ENCODE peak calls at places on chromosome 7, in five cellular contexts. One of them, this sample, is unnamed.

GRCh38 chr7:148698397-148699023 is at the start of gene CUL1:
- DNase-seq in endothelial cell: peak; percentile 70
- DNase-seq in psoas muscle: peak; percentile 90
- DNase-seq in GM12865: peak; percentile 91
- DNase-seq in GM20000: peak; percentile 90
- DNase-seq in this sample: peak; percentile 91

GRCh38 chr7:143435266-143435665 is 8.0 kb upstream of the TAS2R60 start:
- DNase-seq in endothelial cell: no peak
- DNase-seq in psoas muscle: no peak
- DNase-seq in GM12865: no peak
- DNase-seq in GM20000: no peak
- DNase-seq in this sample: no peak

GRCh38 chr7:33590902-33591301 is 314.4 kb upstream of the BMPER start:
- DNase-seq in endothelial cell: no peak
- DNase-seq in psoas muscle: no peak
- DNase-seq in GM12865: no peak
- DNase-seq in GM20000: no peak
- DNase-seq in this sample: no peak

GRCh38 chr7:135716677-135717238 is 11.2 kb downstream of the SLC13A4 start:
- DNase-seq in endothelial cell: no peak
- DNase-seq in psoas muscle: no peak
- DNase-seq in GM12865: no peak
- DNase-seq in GM20000: no peak
- DNase-seq in this sample: no peak

GRCh38 chr7:55335151-55335550 is 30.0 kb upstream of the LANCL2 start:
- DNase-seq in endothelial cell: no peak
- DNase-seq in psoas muscle: no peak
- DNase-seq in GM12865: no peak
- DNase-seq in GM20000: no peak
- DNase-seq in this sample: no peak

GRCh38 chr7:7157177-7157886 is 25.0 kb upstream of the C1GALT1 start:
- DNase-seq in endothelial cell: no peak
- DNase-seq in psoas muscle: no peak
- DNase-seq in GM12865: peak; percentile 85
- DNase-seq in GM20000: peak; percentile 4
- DNase-seq in this sample: no peak

GRCh38 chr7:107865956-107866775 is 24.8 kb upstream of the DLD start:
- DNase-seq in endothelial cell: no peak
- DNase-seq in psoas muscle: no peak
- DNase-seq in GM12865: no peak
- DNase-seq in GM20000: no peak
- DNase-seq in this sample: no peak

GRCh38 chr7:271266-272107 is 18.5 kb upstream of the FOXL3 start:
- DNase-seq in endothelial cell: no peak
- DNase-seq in psoas muscle: no peak
- DNase-seq in GM12865: no peak
- DNase-seq in GM20000: no peak
- DNase-seq in this sample: no peak

GRCh38 chr7:90973146-90973545 is 291.1 kb upstream of the FZD1 start:
- DNase-seq in endothelial cell: no peak
- DNase-seq in psoas muscle: no peak
- DNase-seq in GM12865: no peak
- DNase-seq in GM20000: no peak
- DNase-seq in this sample: no peak

GRCh38 chr7:111301891-111302290 is 211.0 kb downstream of the LRRN3 start:
- DNase-seq in endothelial cell: no peak
- DNase-seq in psoas muscle: no peak
- DNase-seq in GM12865: no peak
- DNase-seq in GM20000: no peak
- DNase-seq in this sample: no peak

GRCh38 chr7:94654764-94655561 is 970 bp downstream of the SGCE start:
- DNase-seq in endothelial cell: peak; percentile 29
- DNase-seq in psoas muscle: no peak
- DNase-seq in GM12865: peak; percentile 65
- DNase-seq in GM20000: no peak
- DNase-seq in this sample: no peak

GRCh38 chr7:132654150-132654549 is 77.9 kb upstream of the PLXNA4 start:
- DNase-seq in endothelial cell: peak; percentile 17
- DNase-seq in psoas muscle: no peak
- DNase-seq in GM12865: peak; percentile 45
- DNase-seq in GM20000: peak; percentile 56
- DNase-seq in this sample: no peak

GRCh38 chr7:15889501-15889900 is 203.0 kb upstream of the MEOX2 start:
- DNase-seq in endothelial cell: peak; percentile 46
- DNase-seq in psoas muscle: no peak
- DNase-seq in GM12865: no peak
- DNase-seq in GM20000: no peak
- DNase-seq in this sample: no peak

GRCh38 chr7:151686826-151687225 is 167.1 kb upstream of the RHEB start:
- DNase-seq in endothelial cell: no peak
- DNase-seq in psoas muscle: no peak
- DNase-seq in GM12865: no peak
- DNase-seq in GM20000: no peak
- DNase-seq in this sample: no peak

GRCh38 chr7:136947347-136947746 is 78.9 kb downstream of the CHRM2 start:
- DNase-seq in endothelial cell: no peak
- DNase-seq in psoas muscle: no peak
- DNase-seq in GM12865: no peak
- DNase-seq in GM20000: no peak
- DNase-seq in this sample: no peak

GRCh38 chr7:904847-905246 is 28.5 kb downstream of the GET4 start:
- DNase-seq in endothelial cell: no peak
- DNase-seq in psoas muscle: peak; percentile 48
- DNase-seq in GM12865: no peak
- DNase-seq in GM20000: no peak
- DNase-seq in this sample: no peak

GRCh38 chr7:57868771-57869483 is 418.9 kb downstream of the ZNF716 start:
- DNase-seq in endothelial cell: no peak
- DNase-seq in psoas muscle: peak; percentile 15
- DNase-seq in GM12865: no peak
- DNase-seq in GM20000: peak; percentile 2
- DNase-seq in this sample: peak; percentile 84

GRCh38 chr7:139714163-139714901 is 63.5 kb downstream of the HIPK2 start:
- DNase-seq in endothelial cell: no peak
- DNase-seq in psoas muscle: peak; percentile 39
- DNase-seq in GM12865: peak; percentile 96
- DNase-seq in GM20000: peak; percentile 79
- DNase-seq in this sample: no peak

GRCh38 chr7:133442818-133443217 is 189.9 kb downstream of the EXOC4 start:
- DNase-seq in endothelial cell: no peak
- DNase-seq in psoas muscle: no peak
- DNase-seq in GM12865: no peak
- DNase-seq in GM20000: no peak
- DNase-seq in this sample: no peak

GRCh38 chr7:30285067-30285530 is 702 bp downstream of the ZNRF2 start:
- DNase-seq in endothelial cell: peak; percentile 53
- DNase-seq in psoas muscle: peak; percentile 56
- DNase-seq in GM12865: peak; percentile 67
- DNase-seq in GM20000: peak; percentile 51
- DNase-seq in this sample: no peak

GRCh38 chr7:102992820-102993531 is 80.2 kb downstream of the LRRC17 start:
- DNase-seq in endothelial cell: no peak
- DNase-seq in psoas muscle: no peak
- DNase-seq in GM12865: no peak
- DNase-seq in GM20000: no peak
- DNase-seq in this sample: no peak

GRCh38 chr7:108004220-108005142 is 1.5 kb upstream of the LAMB1 start:
- DNase-seq in endothelial cell: no peak
- DNase-seq in psoas muscle: no peak
- DNase-seq in GM12865: no peak
- DNase-seq in GM20000: no peak
- DNase-seq in this sample: no peak

GRCh38 chr7:1569016-1569415 is 816 bp downstream of the PSMG3 start:
- DNase-seq in endothelial cell: no peak
- DNase-seq in psoas muscle: no peak
- DNase-seq in GM12865: peak; percentile 63
- DNase-seq in GM20000: no peak
- DNase-seq in this sample: no peak

GRCh38 chr7:134031835-134032617 is 95.1 kb upstream of the LRGUK start:
- DNase-seq in endothelial cell: no peak
- DNase-seq in psoas muscle: no peak
- DNase-seq in GM12865: no peak
- DNase-seq in GM20000: no peak
- DNase-seq in this sample: no peak

GRCh38 chr7:148623586-148624282 is 33.2 kb downstream of the C7orf33 start:
- DNase-seq in endothelial cell: no peak
- DNase-seq in psoas muscle: no peak
- DNase-seq in GM12865: no peak
- DNase-seq in GM20000: no peak
- DNase-seq in this sample: no peak

GRCh38 chr7:17289074-17289665 is 9.3 kb upstream of the AHR start:
- DNase-seq in endothelial cell: no peak
- DNase-seq in psoas muscle: no peak
- DNase-seq in GM12865: no peak
- DNase-seq in GM20000: no peak
- DNase-seq in this sample: no peak

GRCh38 chr7:14020339-14020900 is 31.0 kb upstream of the ETV1 start:
- DNase-seq in endothelial cell: no peak
- DNase-seq in psoas muscle: no peak
- DNase-seq in GM12865: no peak
- DNase-seq in GM20000: no peak
- DNase-seq in this sample: no peak

GRCh38 chr7:82294258-82294855 is 149.2 kb downstream of the CACNA2D1 start:
- DNase-seq in endothelial cell: no peak
- DNase-seq in psoas muscle: no peak
- DNase-seq in GM12865: no peak
- DNase-seq in GM20000: no peak
- DNase-seq in this sample: no peak

GRCh38 chr7:130560972-130561371 is 69.1 kb downstream of the MEST start:
- DNase-seq in endothelial cell: no peak
- DNase-seq in psoas muscle: no peak
- DNase-seq in GM12865: peak; percentile 78
- DNase-seq in GM20000: peak; percentile 62
- DNase-seq in this sample: no peak

GRCh38 chr7:7709263-7709662 is 9.1 kb downstream of the RPA3 start:
- DNase-seq in endothelial cell: no peak
- DNase-seq in psoas muscle: no peak
- DNase-seq in GM12865: no peak
- DNase-seq in GM20000: no peak
- DNase-seq in this sample: no peak

DNA sequence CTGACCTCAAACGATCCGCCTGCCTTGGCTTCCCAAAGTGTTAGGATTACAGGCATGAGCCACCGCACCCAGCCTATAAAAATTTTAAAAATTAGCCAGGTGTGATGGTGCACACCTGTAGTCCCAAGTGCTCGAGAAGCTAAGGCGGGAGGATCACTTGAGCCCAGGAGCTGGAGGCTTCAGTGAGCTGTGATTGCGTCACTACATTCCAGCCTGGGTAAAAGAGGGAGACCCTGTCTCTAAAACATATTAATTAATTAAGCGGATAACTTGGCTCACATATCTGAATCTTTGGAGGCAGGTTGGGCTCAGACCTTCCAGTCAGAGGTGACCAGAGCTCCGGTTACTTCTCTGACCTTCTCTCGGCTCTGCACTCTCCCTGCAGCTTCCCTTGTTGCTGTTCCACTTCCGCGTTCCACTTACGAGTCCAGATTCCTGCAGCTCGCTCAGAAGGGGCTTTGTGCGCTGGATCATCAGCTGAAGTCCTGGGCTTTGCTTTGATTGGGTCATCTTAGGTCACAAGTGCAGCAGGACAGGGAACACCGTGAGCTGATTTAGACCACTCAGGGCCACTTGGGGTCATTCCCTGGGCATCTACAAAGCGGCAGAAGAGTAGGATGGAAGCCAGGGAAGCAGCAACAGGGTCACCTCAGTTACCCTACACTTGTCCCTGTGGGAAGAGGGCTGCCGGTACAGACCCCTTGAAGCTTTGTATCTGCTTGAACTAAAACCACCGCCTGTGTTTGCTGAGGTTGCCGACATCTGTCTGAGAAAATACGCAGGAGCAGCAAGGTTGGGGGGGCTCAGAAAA is 2.0 kb upstream of the ARPC1B start:
- DNase-seq in endothelial cell: no peak
- DNase-seq in psoas muscle: no peak
- DNase-seq in GM12865: no peak
- DNase-seq in GM20000: no peak
- DNase-seq in this sample: no peak
- TF ChIP-seq CTCF in endothelial cell: no peak
- TF ChIP-seq CTCF in psoas muscle: no peak
- TF ChIP-seq CTCF in GM12865: no peak
- TF ChIP-seq CTCF in GM20000: no peak
- TF ChIP-seq CTCF in this sample: no peak

DNA sequence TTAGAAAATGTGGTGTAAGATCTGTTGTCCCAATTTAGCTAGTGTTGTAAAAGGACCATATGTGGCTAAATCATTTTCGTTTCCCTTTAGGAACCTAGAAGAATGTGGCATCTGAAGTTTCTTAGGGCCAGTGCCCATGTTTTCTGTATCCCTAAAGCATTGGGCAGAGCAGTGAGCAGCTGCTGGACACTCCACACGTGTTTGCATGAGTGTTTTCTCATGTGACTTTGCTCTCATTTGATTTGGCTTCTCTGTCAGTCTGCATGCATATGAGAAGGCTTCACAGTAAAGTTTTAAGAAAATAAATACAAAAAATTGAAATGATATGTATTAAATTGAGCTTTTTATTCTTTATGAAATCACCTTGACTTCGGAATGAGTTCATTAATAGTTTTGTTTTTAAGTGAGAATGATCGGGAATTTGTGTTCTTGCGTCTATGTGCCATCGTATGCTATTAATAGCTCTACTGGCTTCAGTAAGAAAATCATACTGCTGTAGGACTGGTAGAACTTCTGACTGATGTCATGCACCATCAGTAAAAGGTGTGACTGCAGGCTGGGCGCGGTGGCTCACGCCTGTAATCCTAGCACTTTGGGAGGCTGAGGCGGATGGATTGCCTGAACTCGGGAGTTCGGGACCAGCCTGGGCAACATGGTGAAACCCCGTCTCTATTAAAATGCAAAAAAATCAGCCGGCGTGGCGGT is 61.3 kb downstream of the RBM33 start:
- DNase-seq in endothelial cell: no peak
- DNase-seq in psoas muscle: no peak
- DNase-seq in GM12865: no peak
- DNase-seq in GM20000: no peak
- DNase-seq in this sample: no peak
- TF ChIP-seq CTCF in endothelial cell: no peak
- TF ChIP-seq CTCF in psoas muscle: no peak
- TF ChIP-seq CTCF in GM12865: no peak
- TF ChIP-seq CTCF in GM20000: no peak
- TF ChIP-seq CTCF in this sample: no peak

GRCh38 chr7:50119815-50120637 is 27.0 kb upstream of the ZPBP start:
- DNase-seq in endothelial cell: peak; percentile 50
- DNase-seq in psoas muscle: no peak
- DNase-seq in GM12865: peak; percentile 58
- DNase-seq in GM20000: peak; percentile 36
- DNase-seq in this sample: no peak
- TF ChIP-seq CTCF in endothelial cell: peak; percentile 52
- TF ChIP-seq CTCF in psoas muscle: no peak
- TF ChIP-seq CTCF in GM12865: peak; percentile 58
- TF ChIP-seq CTCF in GM20000: no peak
- TF ChIP-seq CTCF in this sample: no peak

DNA sequence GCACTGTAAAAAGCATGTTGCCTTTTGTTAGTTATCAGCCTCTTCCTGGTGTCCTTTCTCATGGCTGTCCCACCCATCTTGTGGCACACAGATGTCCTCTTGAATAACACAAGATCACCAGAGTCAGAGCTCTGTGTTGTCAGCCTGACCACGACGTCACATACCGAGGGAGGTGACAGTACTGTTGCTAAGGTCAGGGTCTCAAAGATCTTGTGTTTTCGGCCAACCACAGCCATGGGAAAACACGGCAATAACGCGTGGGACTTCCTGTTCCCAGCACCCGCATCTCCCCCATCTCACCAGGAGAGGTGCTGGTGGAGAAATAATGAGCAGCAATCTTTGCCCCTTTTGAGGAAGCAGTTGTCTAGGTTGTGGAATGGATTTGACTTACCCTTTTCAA is 40.4 kb downstream of the NPVF start:
- DNase-seq in endothelial cell: no peak
- DNase-seq in psoas muscle: no peak
- DNase-seq in GM12865: no peak
- DNase-seq in GM20000: no peak
- DNase-seq in this sample: no peak
- TF ChIP-seq CTCF in endothelial cell: no peak
- TF ChIP-seq CTCF in psoas muscle: no peak
- TF ChIP-seq CTCF in GM12865: no peak
- TF ChIP-seq CTCF in GM20000: no peak
- TF ChIP-seq CTCF in this sample: no peak